ENCODE peak calls at places on chromosome 1, in ten cellular contexts. I is heart left ventricle, Y is thyroid gland, Z is suprapubic skin, R is tibial nerve, E is vagina, L is breast epithelium, W is esophagus squamous epithelium, A is ovary, K is body of pancreas. T is an unnamed sample.

GRCh38 chr1:159594581-159594980 is 7.0 kb downstream of the APCS start:
- DNase-seq in Z (no peak), W (no peak), E (no peak), L (no peak), A (no peak), Y (no peak), K (no peak), R (no peak), I (no peak), T (no peak)

GRCh38 chr1:62516600-62516999 is 79.8 kb downstream of the USP1 start:
- DNase-seq in K (no peak), E (no peak), I (no peak), Y (no peak), L (no peak), W (no peak), A (no peak), R (no peak), Z (no peak), T (no peak)

GRCh38 chr1:25609921-25610320 is 6.7 kb upstream of the MAN1C1 start:
- DNase-seq in W (no peak), K (no peak), E (no peak), Z (peak), Y (no peak), A (no peak), L (no peak), I (no peak), R (no peak), T (no peak)

GRCh38 chr1:167541013-167541412 is 12.5 kb downstream of the CREG1 start:
- DNase-seq in W (no peak), L (no peak), K (no peak), E (no peak), I (no peak), Y (no peak), A (no peak), Z (no peak), R (no peak), T (no peak)

GRCh38 chr1:163528710-163529348 is 207.1 kb downstream of the NUF2 start:
- DNase-seq in L (no peak), K (peak), I (no peak), E (no peak), Z (no peak), R (no peak), A (no peak), W (no peak), Y (peak), T (peak)

GRCh38 chr1:228267962-228268890 is 60.4 kb downstream of the OBSCN start:
- DNase-seq in L (no peak), A (no peak), W (no peak), K (no peak), Y (no peak), R (no peak), Z (no peak), I (peak), E (peak), T (no peak)

GRCh38 chr1:219521325-219521724 is 91.6 kb downstream of the ZC3H11B start:
- DNase-seq in R (no peak), A (no peak), I (no peak), L (no peak), Z (no peak), Y (no peak), E (no peak), K (no peak), W (no peak), T (no peak)

GRCh38 chr1:19651141-19651737 is 7.1 kb downstream of the NBL1 start:
- DNase-seq in I (peak), L (no peak), W (no peak), Z (no peak), E (no peak), Y (peak), K (peak), A (peak), R (peak), T (peak)

GRCh38 chr1:231248778-231249177 is 7.8 kb downstream of the GNPAT start:
- DNase-seq in L (no peak), Y (no peak), A (no peak), R (no peak), E (no peak), K (no peak), I (no peak), W (no peak), Z (no peak), T (no peak)

GRCh38 chr1:14600405-14601150 is 2.1 kb downstream of the KAZN start:
- DNase-seq in R (no peak), Y (no peak), W (no peak), Z (no peak), L (no peak), K (no peak), I (no peak), E (no peak), A (no peak), T (no peak)

GRCh38 chr1:34342334-34342733 is 165.6 kb downstream of the C1orf94 start:
- DNase-seq in L (no peak), E (no peak), I (no peak), R (no peak), A (no peak), K (no peak), W (no peak), Y (no peak), Z (no peak), T (no peak)

GRCh38 chr1:56331892-56332567 is 247.3 kb downstream of the PLPP3 start:
- DNase-seq in E (no peak), K (no peak), I (no peak), W (no peak), R (no peak), Y (no peak), A (no peak), L (no peak), Z (no peak), T (no peak)

GRCh38 chr1:207910678-207911354 is at the start of gene CD34:
- DNase-seq in A (peak), E (no peak), Y (no peak), L (no peak), Z (no peak), I (peak), W (no peak), R (no peak), K (no peak), T (no peak)

GRCh38 chr1:185441608-185442007 is 124.6 kb upstream of the IVNS1ABP start:
- DNase-seq in W (no peak), K (peak), R (no peak), I (no peak), E (no peak), Z (no peak), Y (peak), L (no peak), A (no peak), T (no peak)

GRCh38 chr1:166307261-166308188 is 140.7 kb upstream of the FAM78B start:
- DNase-seq in L (no peak), Y (no peak), R (no peak), A (no peak), W (no peak), E (no peak), I (peak), K (no peak), Z (no peak), T (no peak)

GRCh38 chr1:15736666-15737229 is 690 bp downstream of the SLC25A34 start:
- DNase-seq in E (no peak), I (no peak), R (no peak), L (no peak), Z (no peak), A (no peak), Y (no peak), K (peak), W (no peak), T (peak)

GRCh38 chr1:183636334-183636682 is 725 bp upstream of the ARPC5 start:
- DNase-seq in I (no peak), Z (no peak), K (no peak), A (no peak), E (no peak), R (no peak), Y (no peak), W (no peak), L (no peak), T (no peak)

GRCh38 chr1:31749785-31750345 is 14.3 kb downstream of the ADGRB2 start:
- DNase-seq in Z (no peak), L (no peak), R (no peak), Y (no peak), A (no peak), K (no peak), I (no peak), W (no peak), E (no peak), T (no peak)

GRCh38 chr1:85629532-85629920 is 49.0 kb downstream of the CCN1 start:
- DNase-seq in R (no peak), K (no peak), Y (no peak), E (no peak), A (no peak), Z (no peak), L (no peak), I (no peak), W (no peak), T (no peak)

GRCh38 chr1:194045416-194045815 is 859.0 kb upstream of the B3GALT2 start:
- DNase-seq in W (no peak), E (no peak), Y (no peak), A (no peak), L (no peak), R (no peak), Z (no peak), K (no peak), I (no peak), T (no peak)

GRCh38 chr1:201902198-201902597 is 13.5 kb downstream of the SHISA4 start:
- DNase-seq in K (no peak), L (no peak), Y (no peak), Z (no peak), E (no peak), A (no peak), R (peak), I (no peak), W (no peak), T (no peak)

GRCh38 chr1:28132110-28132897 is 43.9 kb upstream of the EYA3 start:
- DNase-seq in Y (peak), E (no peak), I (no peak), W (no peak), R (no peak), K (no peak), L (no peak), A (no peak), Z (no peak), T (no peak)

GRCh38 chr1:156638596-156638995 is 3.3 kb upstream of the BCAN start:
- DNase-seq in I (no peak), E (no peak), R (no peak), L (no peak), A (no peak), W (no peak), Z (no peak), K (no peak), Y (no peak), T (no peak)

GRCh38 chr1:66354311-66354922 is 179.5 kb upstream of the SGIP1 start:
- DNase-seq in R (no peak), L (no peak), Y (no peak), K (no peak), Z (no peak), E (no peak), A (no peak), W (no peak), I (no peak), T (no peak)

DNA sequence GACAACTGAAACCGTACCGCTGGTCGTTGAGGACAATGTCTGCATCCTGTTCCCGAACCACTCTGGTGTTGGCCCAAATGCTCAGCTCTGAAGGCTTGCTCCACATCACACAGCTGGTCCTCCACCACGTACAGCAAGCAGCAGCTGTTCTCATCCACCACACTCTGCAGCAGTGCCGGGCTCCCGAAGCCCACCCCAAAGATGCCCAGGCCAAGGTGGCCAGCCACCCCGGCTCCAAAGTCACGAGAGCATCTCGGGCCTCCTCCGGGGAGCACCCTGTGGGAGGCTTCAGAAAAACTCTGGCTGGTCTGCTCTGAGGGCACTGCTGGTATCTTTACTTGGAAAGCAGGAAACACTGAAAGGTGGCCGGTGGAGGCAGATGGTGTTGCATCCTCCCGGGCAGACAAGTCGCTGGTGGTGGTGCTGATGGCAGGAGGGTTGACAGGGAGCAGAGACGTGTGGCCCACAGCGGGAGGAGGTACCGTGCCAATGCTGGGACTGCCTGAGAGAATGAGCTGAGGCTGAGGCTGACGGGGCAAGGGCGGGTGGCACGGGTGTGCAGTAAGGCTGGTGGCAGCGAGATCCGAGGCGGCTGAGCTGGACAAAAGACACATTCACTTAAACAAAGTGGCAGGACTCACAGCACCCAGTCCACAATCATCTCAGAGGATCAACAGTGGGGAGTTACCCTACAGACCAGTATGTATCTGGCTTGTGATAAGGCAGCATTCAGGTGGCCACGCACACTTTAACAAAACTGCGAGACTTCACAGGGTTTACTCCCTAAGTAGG is 6.5 kb upstream of the CCDC27 start:
- DNase-seq in Y (no peak), R (no peak), K (no peak), W (no peak), Z (peak), I (peak), L (no peak), E (no peak), A (peak), T (no peak)
- TF ChIP-seq CTCF in Y (no peak), R (no peak), K (no peak), W (no peak), Z (no peak), I (no peak), L (no peak), E (no peak), A (no peak), T (no peak)

DNA sequence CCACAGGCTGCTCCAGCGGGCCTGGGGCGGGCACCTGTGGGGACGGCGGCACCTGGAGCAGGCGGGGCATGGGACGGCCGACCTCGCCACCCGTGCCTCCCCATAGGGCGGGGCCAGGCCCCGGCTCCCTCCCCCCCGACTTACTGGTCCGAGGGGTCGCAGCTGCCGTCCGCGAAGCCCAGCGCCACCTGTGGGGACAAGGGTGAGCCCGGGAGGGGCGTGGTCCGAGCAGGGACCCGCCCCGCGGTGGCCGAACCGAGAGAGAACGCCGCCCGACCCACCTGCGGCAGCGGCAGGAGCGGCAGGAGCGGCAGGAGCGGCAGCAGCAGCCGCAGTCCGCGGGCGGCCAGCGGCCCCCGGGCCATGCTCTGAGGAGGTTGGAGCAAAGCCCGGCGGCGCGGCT is at the start of gene TMEM52:
- DNase-seq in A (no peak), L (peak), Y (no peak), I (no peak), K (no peak), E (no peak), W (no peak), R (no peak), Z (no peak), T (no peak)
- TF ChIP-seq POLR2A in A (peak), L (no peak), Y (peak), I (peak), K (peak), E (no peak), W (no peak), R (peak), Z (no peak), T (no peak)

GRCh38 chr1:170134606-170135005 is 11.2 kb upstream of the NTMT2 start:
- DNase-seq in L (no peak), A (no peak), R (no peak), Y (no peak), Z (no peak), W (no peak), E (no peak), K (no peak), I (no peak), T (no peak)

GRCh38 chr1:170131450-170131849 is 14.3 kb upstream of the NTMT2 start:
- DNase-seq in I (no peak), L (no peak), R (no peak), Y (no peak), W (no peak), E (no peak), K (no peak), Z (no peak), A (peak), T (no peak)

GRCh38 chr1:170134126-170134525 is 11.6 kb upstream of the NTMT2 start:
- DNase-seq in I (no peak), K (no peak), L (no peak), A (no peak), R (no peak), W (no peak), Y (no peak), E (no peak), Z (no peak), T (no peak)

GRCh38 chr1:170131984-170132383 is 13.8 kb upstream of the NTMT2 start:
- DNase-seq in K (no peak), Y (no peak), L (no peak), E (no peak), R (no peak), A (no peak), Z (no peak), W (no peak), I (no peak), T (no peak)

DNA sequence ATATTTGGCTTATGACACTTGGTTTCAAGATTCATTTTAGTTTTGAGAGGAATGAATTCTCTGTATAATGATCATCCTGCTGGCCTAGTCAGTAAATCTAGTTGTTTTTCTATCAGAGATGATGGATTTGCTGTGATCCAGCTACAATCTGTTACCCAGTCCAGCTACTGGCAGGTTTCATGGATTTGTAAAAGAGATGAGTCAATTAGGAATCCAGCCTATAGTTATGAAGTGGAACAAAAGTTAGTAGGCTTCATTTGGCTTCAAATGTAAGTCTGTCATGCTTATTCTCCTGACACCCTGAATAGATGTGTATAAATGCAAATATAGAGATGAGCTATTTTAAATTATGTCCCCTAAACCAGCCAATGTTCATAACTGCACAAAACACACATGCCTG is 12.1 kb upstream of the NTMT2 start:
- DNase-seq in K (no peak), Z (no peak), R (no peak), Y (no peak), W (no peak), A (no peak), E (no peak), I (no peak), L (no peak), T (no peak)
- TF ChIP-seq CTCF in K (no peak), Z (no peak), R (no peak), Y (no peak), W (no peak), A (no peak), E (no peak), I (no peak), L (no peak), T (no peak)

DNA sequence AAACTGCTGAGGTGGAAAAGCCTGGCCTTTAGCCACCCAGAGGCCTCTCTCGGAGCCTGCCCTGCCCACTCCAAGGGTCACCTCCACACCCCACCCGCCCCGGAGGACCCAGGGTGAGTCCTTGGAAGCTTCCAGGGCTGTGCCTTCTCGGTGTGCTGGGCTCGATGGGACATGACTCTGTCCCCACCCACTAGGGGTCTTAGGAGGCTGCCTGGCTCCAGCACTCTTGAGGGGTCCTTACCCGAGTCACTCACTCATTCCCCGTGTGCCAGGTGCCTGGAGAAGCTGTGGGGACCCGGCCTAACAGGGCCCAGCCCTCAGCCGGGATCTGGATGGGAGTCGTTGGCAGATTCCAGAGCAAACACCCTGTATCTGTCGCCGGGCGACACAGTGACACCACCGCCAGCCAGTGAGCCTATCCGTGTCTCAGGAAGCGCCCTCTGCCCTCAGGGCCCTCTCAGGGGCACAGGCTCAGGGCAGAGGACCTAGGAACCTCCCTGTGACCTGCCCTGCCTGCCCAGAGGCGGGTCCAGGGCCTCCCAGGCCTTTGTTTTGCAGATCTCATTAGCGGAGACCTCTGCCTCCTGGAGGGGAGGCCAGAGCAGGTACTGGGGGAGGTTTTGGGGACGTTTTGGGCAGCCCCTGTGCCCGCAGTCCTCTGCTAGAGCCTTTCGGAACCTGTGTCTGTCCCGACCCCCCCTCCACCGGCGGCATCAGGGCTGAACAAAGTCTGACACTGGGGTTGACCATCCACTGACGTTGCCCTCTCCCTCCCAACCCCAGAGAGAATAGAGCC is 3.1 kb upstream of the PRKCZ start:
- DNase-seq in E (no peak), W (no peak), R (no peak), L (no peak), Z (no peak), I (no peak), A (no peak), K (no peak), Y (no peak), T (no peak)
- TF ChIP-seq POLR2A in E (no peak), W (no peak), R (no peak), L (no peak), Z (no peak), I (no peak), A (no peak), K (no peak), Y (no peak), T (no peak)

DNA sequence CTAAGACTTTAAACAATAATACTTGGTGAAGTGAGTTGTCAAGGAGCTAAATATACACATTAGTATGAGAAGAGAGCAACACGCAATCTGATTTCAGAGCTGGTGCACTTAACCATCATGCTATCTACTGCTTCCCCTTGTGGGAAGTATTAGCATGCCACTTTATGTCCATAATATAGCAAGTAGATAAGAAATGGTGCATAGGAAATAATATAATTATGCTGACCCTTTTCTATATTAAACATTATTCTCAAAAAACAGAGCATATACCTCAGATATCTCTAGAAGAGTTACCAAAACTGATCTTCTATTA is 63.4 kb downstream of the MAGI3 start:
- DNase-seq in K (no peak), Y (no peak), I (no peak), A (no peak), W (no peak), E (no peak), R (no peak), Z (no peak), L (no peak), T (no peak)
- TF ChIP-seq CTCF in K (no peak), Y (no peak), I (no peak), A (no peak), W (no peak), E (no peak), R (no peak), Z (no peak), L (no peak), T (no peak)

GRCh38 chr1:21933397-21934248 is 3.5 kb downstream of the HSPG2 start:
- DNase-seq in W (no peak), Z (no peak), K (peak), R (no peak), Y (peak), L (peak), E (no peak), I (peak), A (peak), T (peak)
- TF ChIP-seq POLR2A in W (no peak), Z (no peak), K (peak), R (no peak), Y (peak), L (no peak), E (no peak), I (no peak), A (no peak), T (no peak)